ENCODE peak calls at places on chromosomes 6 and 20, in eight cellular contexts. O is mesendoderm; S is bronchial epithelial cell; Y is CD8-positive, alpha-beta memory T cell; R is H7; V is PC-9; M is right cardiac atrium; Q is stomach. N is an unnamed sample.

GRCh38 chr20:31718952-31719643 is 3.6 kb downstream of the BCL2L1 start:
- DNase-seq in R (no peak), S (peak; percentile 95), M (no peak), Q (peak; percentile 43), O (no peak), Y (no peak), V (peak; percentile 98), N (no peak)

GRCh38 chr6:159680104-159680503 is 12.9 kb downstream of the SOD2 start:
- DNase-seq in Y (no peak), Q (no peak), O (no peak), S (no peak), R (no peak), V (no peak), M (no peak), N (peak; percentile 53)

GRCh38 chr6:43171284-43172126 is 436 bp downstream of the SRF start:
- DNase-seq in V (no peak), M (peak; percentile 74), R (peak; percentile 98), O (no peak), S (no peak), Q (no peak), Y (peak; percentile 30), N (no peak)

GRCh38 chr6:75024796-75025195 is 181.1 kb downstream of the COL12A1 start:
- DNase-seq in M (no peak), V (no peak), Y (no peak), R (no peak), S (peak; percentile 27), O (no peak), Q (no peak), N (peak; percentile 72)

GRCh38 chr6:107661291-107661690 is 162.8 kb downstream of the SCML4 start:
- DNase-seq in R (no peak), M (no peak), Y (no peak), S (no peak), Q (no peak), O (no peak), V (no peak), N (no peak)

GRCh38 chr6:21885532-21886089 is 292.1 kb downstream of the SOX4 start:
- DNase-seq in M (peak; percentile 87), Y (no peak), O (peak; percentile 41), S (peak; percentile 85), V (no peak), Q (peak; percentile 60), R (no peak), N (peak; percentile 85)

GRCh38 chr20:19688031-19688806 is 69.8 kb upstream of the RIN2 start:
- DNase-seq in R (peak; percentile 68), Q (peak; percentile 81), Y (no peak), S (peak; percentile 90), O (peak; percentile 79), M (peak; percentile 94), V (peak; percentile 74), N (peak; percentile 92)

GRCh38 chr6:37858363-37858762 is 38.8 kb downstream of the ZFAND3 start:
- DNase-seq in Q (no peak), V (no peak), S (no peak), R (no peak), Y (no peak), O (no peak), M (no peak), N (no peak)

GRCh38 chr20:34768105-34768504 is 57.3 kb downstream of the NCOA6 start:
- DNase-seq in R (no peak), O (no peak), V (no peak), Y (no peak), M (no peak), Q (no peak), S (no peak), N (peak; percentile 80)

GRCh38 chr6:121670511-121670910 is 235.1 kb downstream of the GJA1 start:
- DNase-seq in M (no peak), S (peak; percentile 15), O (no peak), V (no peak), R (no peak), Y (no peak), Q (no peak), N (peak; percentile 82)

GRCh38 chr6:41713650-41714291 is 21.6 kb downstream of the TFEB start:
- DNase-seq in O (no peak), Q (peak; percentile 62), S (peak; percentile 80), V (no peak), M (peak; percentile 48), Y (no peak), R (no peak), N (no peak)

GRCh38 chr6:108562503-108562993 is 1.8 kb downstream of the FOXO3 start:
- DNase-seq in M (peak; percentile 84), Y (no peak), O (peak; percentile 99), Q (peak; percentile 71), V (peak; percentile 96), S (peak; percentile 90), R (peak; percentile 89), N (peak; percentile 81)

GRCh38 chr6:167711784-167712183 is 114.9 kb upstream of the AFDN start:
- DNase-seq in S (no peak), R (no peak), Q (no peak), M (peak; percentile 56), O (no peak), V (no peak), Y (no peak), N (no peak)

GRCh38 chr20:10277616-10278015 is 59.0 kb downstream of the SNAP25 start:
- DNase-seq in S (no peak), M (no peak), Y (no peak), Q (no peak), V (no peak), R (no peak), O (peak; percentile 75), N (no peak)
- H3K27me3 ChIP-seq in S (peaks cover 5% of the 10 kb centered on the region), M (no peaks in the 10 kb centered on the region), Y (no peaks in the 10 kb centered on the region), Q (no peaks in the 10 kb centered on the region), V (no peaks in the 10 kb centered on the region), R (no peaks in the 10 kb centered on the region), O (no peaks in the 10 kb centered on the region), N (no peaks in the 10 kb centered on the region)

GRCh38 chr20:57594092-57594911 is 25.9 kb downstream of the ZBP1 start:
- DNase-seq in Y (peak; percentile 48), V (no peak), Q (peak; percentile 62), M (peak; percentile 82), O (peak; percentile 34), S (no peak), R (peak; percentile 94), N (peak; percentile 8)
- H3K27me3 ChIP-seq in Y (no peaks in the 10 kb centered on the region), V (peaks cover 26% of the 10 kb centered on the region), Q (peaks cover 20% of the 10 kb centered on the region), M (no peaks in the 10 kb centered on the region), O (no peaks in the 10 kb centered on the region), S (no peaks in the 10 kb centered on the region), R (no peaks in the 10 kb centered on the region), N (peaks cover 11% of the 10 kb centered on the region)

GRCh38 chr20:63081831-63082230 is 75.1 kb upstream of the BHLHE23 start:
- DNase-seq in S (no peak), O (no peak), M (peak; percentile 6), Y (no peak), V (no peak), Q (no peak), R (no peak), N (no peak)
- H3K27me3 ChIP-seq in S (no peaks in the 10 kb centered on the region), O (no peaks in the 10 kb centered on the region), M (no peaks in the 10 kb centered on the region), Y (no peaks in the 10 kb centered on the region), V (peaks cover 79% of the 10 kb centered on the region), Q (peaks cover 70% of the 10 kb centered on the region), R (peaks cover 2% of the 10 kb centered on the region), N (peaks cover 18% of the 10 kb centered on the region)

GRCh38 chr20:36311141-36311853 is 5.2 kb downstream of the DLGAP4 start:
- DNase-seq in Y (no peak), M (peak; percentile 24), O (no peak), R (peak; percentile 55), S (no peak), V (no peak), Q (no peak), N (no peak)
- H3K27me3 ChIP-seq in Y (peaks cover 23% of the 10 kb centered on the region), M (no peaks in the 10 kb centered on the region), O (peaks cover 4% of the 10 kb centered on the region), R (peaks cover 21% of the 10 kb centered on the region), S (peaks cover 23% of the 10 kb centered on the region), V (peaks cover 43% of the 10 kb centered on the region), Q (peaks cover 87% of the 10 kb centered on the region), N (peaks cover 64% of the 10 kb centered on the region)

DNA sequence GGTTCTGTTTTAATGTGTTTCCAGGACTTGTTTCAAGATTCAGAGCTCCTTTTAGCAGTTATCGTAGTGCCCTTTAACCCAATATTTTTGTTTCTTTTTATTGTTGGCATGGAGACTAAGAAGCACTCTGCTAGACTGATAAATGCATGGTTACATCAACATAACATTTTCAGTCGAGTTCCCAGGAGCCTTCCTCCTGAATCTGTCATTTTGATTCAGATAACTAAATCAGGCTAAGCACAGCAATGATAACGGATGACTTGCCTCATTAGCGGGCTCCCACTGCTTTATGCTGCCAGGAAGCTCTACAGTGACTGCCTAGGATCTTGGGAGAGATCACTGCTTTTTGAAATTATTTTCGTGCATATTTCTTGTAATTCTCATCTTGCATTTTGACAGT is 772.8 kb upstream of the GJE1 start:
- DNase-seq in V (no peak), R (no peak), M (peak; percentile 62), S (no peak), O (peak; percentile 38), Q (no peak), Y (no peak), N (no peak)
- H3K27me3 ChIP-seq in V (no peaks in the 10 kb centered on the region), R (no peaks in the 10 kb centered on the region), M (no peaks in the 10 kb centered on the region), S (no peaks in the 10 kb centered on the region), O (no peaks in the 10 kb centered on the region), Q (no peaks in the 10 kb centered on the region), Y (no peaks in the 10 kb centered on the region), N (no peaks in the 10 kb centered on the region)

GRCh38 chr6:7879043-7879442 is 31.5 kb downstream of the TXNDC5 start:
- DNase-seq in R (no peak), V (no peak), S (no peak), Y (no peak), M (no peak), Q (no peak), O (no peak), N (no peak)
- H3K27me3 ChIP-seq in R (no peaks in the 10 kb centered on the region), V (no peaks in the 10 kb centered on the region), S (no peaks in the 10 kb centered on the region), Y (no peaks in the 10 kb centered on the region), M (no peaks in the 10 kb centered on the region), Q (no peaks in the 10 kb centered on the region), O (no peaks in the 10 kb centered on the region), N (no peaks in the 10 kb centered on the region)

DNA sequence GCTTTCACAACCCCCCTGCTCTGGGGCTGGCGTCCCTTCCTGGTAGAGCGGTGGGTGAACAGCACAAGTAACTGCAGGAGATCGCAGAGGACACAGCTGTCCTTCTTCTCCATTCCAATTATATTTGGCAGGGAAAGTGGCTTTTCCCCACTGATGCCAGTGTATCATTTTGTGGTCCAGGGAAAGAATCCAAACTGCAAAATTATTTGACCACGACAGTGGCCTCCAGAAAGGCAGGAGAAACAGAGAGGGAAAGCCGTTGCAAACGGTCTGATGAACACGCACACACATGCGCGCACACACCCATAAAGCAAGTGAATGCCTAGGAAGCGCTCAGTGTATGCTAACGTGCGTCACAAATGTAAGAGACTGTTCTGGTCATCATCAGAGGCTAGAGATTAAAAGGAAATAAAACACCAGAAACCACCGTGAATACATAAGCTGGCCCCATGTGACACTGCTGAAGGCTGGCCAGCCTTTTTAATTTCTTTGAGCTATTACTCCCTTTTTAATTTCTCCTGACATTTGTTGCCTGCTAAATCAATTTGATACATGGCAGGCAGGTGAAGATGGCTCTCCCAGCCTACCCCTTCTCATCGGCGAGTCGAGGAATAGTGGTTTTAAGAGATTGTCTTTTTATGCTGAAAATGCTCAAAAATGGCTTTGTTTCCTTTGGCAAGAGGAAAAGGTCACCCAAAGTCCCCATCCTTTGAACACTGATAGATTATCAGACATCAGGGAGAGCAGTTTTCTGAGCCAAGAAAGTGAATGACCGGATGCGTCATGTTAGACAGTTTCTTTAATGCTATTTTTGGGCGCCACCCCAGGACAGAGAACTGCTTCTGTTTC is 54.2 kb downstream of the NPEPL1 start:
- DNase-seq in O (no peak), S (no peak), V (no peak), R (no peak), M (no peak), Q (no peak), Y (no peak), N (no peak)
- H3K27me3 ChIP-seq in O (no peaks in the 10 kb centered on the region), S (no peaks in the 10 kb centered on the region), V (peaks cover 94% of the 10 kb centered on the region), R (peaks cover 2% of the 10 kb centered on the region), M (no peaks in the 10 kb centered on the region), Q (peaks cover 58% of the 10 kb centered on the region), Y (no peaks in the 10 kb centered on the region), N (peaks cover 41% of the 10 kb centered on the region)

N was measured in IMR-90.